ENCODE peak calls at places on chromosomes 2 and 18, in five cellular contexts. A is ovary, F is NCI-H1105, C is ACHN, L is hypothalamus. Q is an unnamed sample.

GRCh38 chr2:233353769-233354499 is at the start of gene DGKD:
- DNase-seq in A (peak; percentile 68), F (peak; percentile 22), L (peak; percentile 39), C (peak; percentile 58), Q (peak; percentile 30)

GRCh38 chr2:128449226-128450061 is 130.8 kb upstream of the HS6ST1 start:
- DNase-seq in A (peak; percentile 9), F (no peak), C (no peak), L (no peak), Q (no peak)

GRCh38 chr2:124325667-124326425 is 300.8 kb downstream of the CNTNAP5 start:
- DNase-seq in L (no peak), A (no peak), C (peak; percentile 28), F (no peak), Q (no peak)

GRCh38 chr2:10547011-10547410 is 98.9 kb upstream of the ODC1 start:
- DNase-seq in L (no peak), C (no peak), A (no peak), F (no peak), Q (no peak)

GRCh38 chr18:8806798-8807501 is 101.6 kb downstream of the MTCL1 start:
- DNase-seq in A (no peak), C (no peak), F (no peak), L (no peak), Q (no peak)

GRCh38 chr2:204491528-204491927 is 53.7 kb upstream of the PARD3B start:
- DNase-seq in F (peak; percentile 19), L (no peak), A (no peak), C (no peak), Q (no peak)

GRCh38 chr2:240982821-240983281 is 15.6 kb upstream of the SNED1 start:
- DNase-seq in A (no peak), C (no peak), L (no peak), F (no peak), Q (peak; percentile 12)

GRCh38 chr2:60553992-60554648 is 666 bp upstream of the BCL11A start:
- DNase-seq in A (no peak), L (no peak), F (no peak), C (peak; percentile 18), Q (no peak)

GRCh38 chr18:35936951-35937350 is 35.5 kb upstream of the RMP24 start:
- DNase-seq in A (no peak), C (no peak), F (no peak), L (no peak), Q (no peak)

GRCh38 chr2:225989809-225990208 is 590.3 kb downstream of the NYAP2 start:
- DNase-seq in C (no peak), A (no peak), L (no peak), F (no peak), Q (no peak)

GRCh38 chr2:86747708-86748627 is 27.9 kb downstream of the RMND5A start:
- DNase-seq in F (no peak), L (peak; percentile 7), C (peak; percentile 26), A (no peak), Q (no peak)

GRCh38 chr2:198285216-198285615 is 480.8 kb downstream of the PLCL1 start:
- DNase-seq in A (no peak), F (no peak), C (no peak), L (no peak), Q (no peak)